ENCODE peak calls at places on chromosomes 12 and 14, in seven cellular contexts. One of them, this sample, is unnamed.

GRCh38 chr12:74105434-74105833 is 432.2 kb upstream of the ATXN7L3B start:
- DNase-seq in colonic mucosa: no peak
- DNase-seq in HFF-Myc: no peak
- DNase-seq in PC-9: no peak
- DNase-seq in dorsolateral prefrontal cortex: no peak
- DNase-seq in H9: no peak
- DNase-seq in esophagus squamous epithelium: no peak
- DNase-seq in this sample: no peak

GRCh38 chr12:98022961-98023360 is 492.4 kb upstream of the TMPO start:
- DNase-seq in colonic mucosa: no peak
- DNase-seq in HFF-Myc: no peak
- DNase-seq in PC-9: no peak
- DNase-seq in dorsolateral prefrontal cortex: no peak
- DNase-seq in H9: no peak
- DNase-seq in esophagus squamous epithelium: no peak
- DNase-seq in this sample: no peak

GRCh38 chr12:19451196-19451595 is 11.9 kb downstream of the AEBP2 start:
- DNase-seq in colonic mucosa: no peak
- DNase-seq in HFF-Myc: no peak
- DNase-seq in PC-9: no peak
- DNase-seq in dorsolateral prefrontal cortex: no peak
- DNase-seq in H9: no peak
- DNase-seq in esophagus squamous epithelium: no peak
- DNase-seq in this sample: peak

GRCh38 chr12:92614502-92614901 is 88.3 kb upstream of the PLEKHG7 start:
- DNase-seq in colonic mucosa: no peak
- DNase-seq in HFF-Myc: no peak
- DNase-seq in PC-9: no peak
- DNase-seq in dorsolateral prefrontal cortex: no peak
- DNase-seq in H9: no peak
- DNase-seq in esophagus squamous epithelium: no peak
- DNase-seq in this sample: no peak

GRCh38 chr14:100737526-100737925 is 10.8 kb downstream of the DLK1 start:
- DNase-seq in colonic mucosa: no peak
- DNase-seq in HFF-Myc: no peak
- DNase-seq in PC-9: no peak
- DNase-seq in dorsolateral prefrontal cortex: no peak
- DNase-seq in H9: peak
- DNase-seq in esophagus squamous epithelium: no peak
- DNase-seq in this sample: no peak

GRCh38 chr14:42222924-42223471 is 616.3 kb downstream of the LRFN5 start:
- DNase-seq in colonic mucosa: no peak
- DNase-seq in HFF-Myc: peak
- DNase-seq in PC-9: no peak
- DNase-seq in dorsolateral prefrontal cortex: no peak
- DNase-seq in H9: no peak
- DNase-seq in esophagus squamous epithelium: no peak
- DNase-seq in this sample: peak

GRCh38 chr14:22598896-22599244 is 770 bp downstream of the ABHD4 start:
- DNase-seq in colonic mucosa: peak
- DNase-seq in HFF-Myc: no peak
- DNase-seq in PC-9: peak
- DNase-seq in dorsolateral prefrontal cortex: no peak
- DNase-seq in H9: no peak
- DNase-seq in esophagus squamous epithelium: no peak
- DNase-seq in this sample: peak

GRCh38 chr14:89198544-89199329 is 218.3 kb downstream of the FOXN3 start:
- DNase-seq in colonic mucosa: no peak
- DNase-seq in HFF-Myc: no peak
- DNase-seq in PC-9: no peak
- DNase-seq in dorsolateral prefrontal cortex: no peak
- DNase-seq in H9: no peak
- DNase-seq in esophagus squamous epithelium: no peak
- DNase-seq in this sample: peak

GRCh38 chr12:26345471-26346003 is 150.2 kb downstream of the SSPN start:
- DNase-seq in colonic mucosa: no peak
- DNase-seq in HFF-Myc: no peak
- DNase-seq in PC-9: no peak
- DNase-seq in dorsolateral prefrontal cortex: no peak
- DNase-seq in H9: no peak
- DNase-seq in esophagus squamous epithelium: no peak
- DNase-seq in this sample: no peak

GRCh38 chr14:58805057-58805456 is 167.3 kb downstream of the DACT1 start:
- DNase-seq in colonic mucosa: no peak
- DNase-seq in HFF-Myc: no peak
- DNase-seq in PC-9: no peak
- DNase-seq in dorsolateral prefrontal cortex: no peak
- DNase-seq in H9: no peak
- DNase-seq in esophagus squamous epithelium: no peak
- DNase-seq in this sample: peak

GRCh38 chr14:101372894-101373640 is 188.2 kb upstream of the DIO3 start:
- DNase-seq in colonic mucosa: no peak
- DNase-seq in HFF-Myc: no peak
- DNase-seq in PC-9: no peak
- DNase-seq in dorsolateral prefrontal cortex: no peak
- DNase-seq in H9: no peak
- DNase-seq in esophagus squamous epithelium: no peak
- DNase-seq in this sample: no peak

GRCh38 chr12:132748319-132748718 is 13.3 kb downstream of the ANKLE2 start:
- DNase-seq in colonic mucosa: no peak
- DNase-seq in HFF-Myc: no peak
- DNase-seq in PC-9: no peak
- DNase-seq in dorsolateral prefrontal cortex: no peak
- DNase-seq in H9: no peak
- DNase-seq in esophagus squamous epithelium: no peak
- DNase-seq in this sample: no peak

GRCh38 chr12:115354007-115354452 is 670.1 kb upstream of the TBX3 start:
- DNase-seq in colonic mucosa: peak
- DNase-seq in HFF-Myc: peak
- DNase-seq in PC-9: no peak
- DNase-seq in dorsolateral prefrontal cortex: peak
- DNase-seq in H9: no peak
- DNase-seq in esophagus squamous epithelium: no peak
- DNase-seq in this sample: peak

GRCh38 chr12:117047810-117048584 is 51.2 kb downstream of the TESC start:
- DNase-seq in colonic mucosa: no peak
- DNase-seq in HFF-Myc: no peak
- DNase-seq in PC-9: no peak
- DNase-seq in dorsolateral prefrontal cortex: no peak
- DNase-seq in H9: no peak
- DNase-seq in esophagus squamous epithelium: no peak
- DNase-seq in this sample: peak

GRCh38 chr14:33165144-33165925 is 226.7 kb downstream of the NPAS3 start:
- DNase-seq in colonic mucosa: no peak
- DNase-seq in HFF-Myc: no peak
- DNase-seq in PC-9: peak
- DNase-seq in dorsolateral prefrontal cortex: no peak
- DNase-seq in H9: no peak
- DNase-seq in esophagus squamous epithelium: no peak
- DNase-seq in this sample: peak

GRCh38 chr14:67673451-67673850 is 981 bp downstream of the VTI1B start:
- DNase-seq in colonic mucosa: no peak
- DNase-seq in HFF-Myc: no peak
- DNase-seq in PC-9: no peak
- DNase-seq in dorsolateral prefrontal cortex: no peak
- DNase-seq in H9: no peak
- DNase-seq in esophagus squamous epithelium: no peak
- DNase-seq in this sample: no peak

GRCh38 chr12:57149309-57149900 is 2.0 kb upstream of the LRP1-AS start:
- DNase-seq in colonic mucosa: peak
- DNase-seq in HFF-Myc: no peak
- DNase-seq in PC-9: no peak
- DNase-seq in dorsolateral prefrontal cortex: no peak
- DNase-seq in H9: no peak
- DNase-seq in esophagus squamous epithelium: no peak
- DNase-seq in this sample: peak

GRCh38 chr12:2397356-2398045 is 344.7 kb downstream of the CACNA1C start:
- DNase-seq in colonic mucosa: no peak
- DNase-seq in HFF-Myc: no peak
- DNase-seq in PC-9: no peak
- DNase-seq in dorsolateral prefrontal cortex: no peak
- DNase-seq in H9: no peak
- DNase-seq in esophagus squamous epithelium: no peak
- DNase-seq in this sample: no peak

GRCh38 chr12:93302331-93303229 is 75.1 kb upstream of the NUDT4 start:
- DNase-seq in colonic mucosa: no peak
- DNase-seq in HFF-Myc: no peak
- DNase-seq in PC-9: no peak
- DNase-seq in dorsolateral prefrontal cortex: no peak
- DNase-seq in H9: no peak
- DNase-seq in esophagus squamous epithelium: no peak
- DNase-seq in this sample: peak

DNA sequence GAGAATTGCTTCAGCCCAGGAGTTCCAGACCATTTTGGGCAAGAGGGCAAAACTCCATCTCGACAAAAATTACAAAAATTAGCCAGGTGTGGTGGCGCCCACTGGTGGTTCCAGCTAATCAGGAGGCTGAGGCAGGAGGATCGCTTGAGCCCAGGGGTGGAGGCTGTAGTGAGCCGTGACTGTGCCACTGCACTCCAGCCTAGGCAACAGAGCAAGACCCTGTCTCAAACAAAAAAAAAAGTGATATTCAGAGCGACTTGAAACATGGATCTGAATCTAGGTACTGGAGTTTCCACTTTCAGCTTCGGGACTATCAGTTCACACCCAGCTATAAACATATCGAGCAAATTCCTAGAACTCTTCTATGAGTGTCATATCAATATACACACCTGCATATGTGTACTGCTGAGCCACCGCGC is 16.3 kb upstream of the RNF34 start:
- DNase-seq in colonic mucosa: no peak
- DNase-seq in HFF-Myc: no peak
- DNase-seq in PC-9: no peak
- DNase-seq in dorsolateral prefrontal cortex: no peak
- DNase-seq in H9: no peak
- DNase-seq in esophagus squamous epithelium: no peak
- DNase-seq in this sample: no peak
- TF ChIP-seq CTCF in colonic mucosa: no peak
- TF ChIP-seq CTCF in HFF-Myc: peak
- TF ChIP-seq CTCF in PC-9: peak
- TF ChIP-seq CTCF in dorsolateral prefrontal cortex: no peak
- TF ChIP-seq CTCF in H9: peak
- TF ChIP-seq CTCF in esophagus squamous epithelium: no peak
- TF ChIP-seq CTCF in this sample: no peak

GRCh38 chr14:36452850-36453249 is 67.2 kb downstream of the NKX2-1 start:
- DNase-seq in colonic mucosa: no peak
- DNase-seq in HFF-Myc: no peak
- DNase-seq in PC-9: no peak
- DNase-seq in dorsolateral prefrontal cortex: no peak
- DNase-seq in H9: no peak
- DNase-seq in esophagus squamous epithelium: no peak
- DNase-seq in this sample: no peak

GRCh38 chr14:36451346-36452065 is 68.5 kb downstream of the NKX2-1 start:
- DNase-seq in colonic mucosa: no peak
- DNase-seq in HFF-Myc: no peak
- DNase-seq in PC-9: no peak
- DNase-seq in dorsolateral prefrontal cortex: no peak
- DNase-seq in H9: no peak
- DNase-seq in esophagus squamous epithelium: no peak
- DNase-seq in this sample: no peak

GRCh38 chr14:36454599-36455240 is 65.3 kb downstream of the NKX2-1 start:
- DNase-seq in colonic mucosa: no peak
- DNase-seq in HFF-Myc: no peak
- DNase-seq in PC-9: no peak
- DNase-seq in dorsolateral prefrontal cortex: no peak
- DNase-seq in H9: no peak
- DNase-seq in esophagus squamous epithelium: no peak
- DNase-seq in this sample: no peak

GRCh38 chr14:36449903-36450302 is 70.1 kb downstream of the NKX2-1 start:
- DNase-seq in colonic mucosa: no peak
- DNase-seq in HFF-Myc: no peak
- DNase-seq in PC-9: no peak
- DNase-seq in dorsolateral prefrontal cortex: no peak
- DNase-seq in H9: no peak
- DNase-seq in esophagus squamous epithelium: no peak
- DNase-seq in this sample: no peak

GRCh38 chr14:36450550-36450949 is 69.5 kb downstream of the NKX2-1 start:
- DNase-seq in colonic mucosa: no peak
- DNase-seq in HFF-Myc: no peak
- DNase-seq in PC-9: no peak
- DNase-seq in dorsolateral prefrontal cortex: no peak
- DNase-seq in H9: no peak
- DNase-seq in esophagus squamous epithelium: no peak
- DNase-seq in this sample: no peak
- TF ChIP-seq CTCF in colonic mucosa: no peak
- TF ChIP-seq CTCF in HFF-Myc: no peak
- TF ChIP-seq CTCF in PC-9: no peak
- TF ChIP-seq CTCF in dorsolateral prefrontal cortex: no peak
- TF ChIP-seq CTCF in H9: peak
- TF ChIP-seq CTCF in esophagus squamous epithelium: no peak
- TF ChIP-seq CTCF in this sample: no peak

GRCh38 chr12:123633379-123634141 is at the start of the genes EIF2B1 and GTF2H3:
- DNase-seq in colonic mucosa: peak
- DNase-seq in HFF-Myc: peak
- DNase-seq in PC-9: peak
- DNase-seq in dorsolateral prefrontal cortex: peak
- DNase-seq in H9: peak
- DNase-seq in esophagus squamous epithelium: peak
- DNase-seq in this sample: peak
- TF ChIP-seq CTCF in colonic mucosa: no peak
- TF ChIP-seq CTCF in HFF-Myc: no peak
- TF ChIP-seq CTCF in PC-9: no peak
- TF ChIP-seq CTCF in dorsolateral prefrontal cortex: peak
- TF ChIP-seq CTCF in H9: no peak
- TF ChIP-seq CTCF in esophagus squamous epithelium: no peak
- TF ChIP-seq CTCF in this sample: no peak

DNA sequence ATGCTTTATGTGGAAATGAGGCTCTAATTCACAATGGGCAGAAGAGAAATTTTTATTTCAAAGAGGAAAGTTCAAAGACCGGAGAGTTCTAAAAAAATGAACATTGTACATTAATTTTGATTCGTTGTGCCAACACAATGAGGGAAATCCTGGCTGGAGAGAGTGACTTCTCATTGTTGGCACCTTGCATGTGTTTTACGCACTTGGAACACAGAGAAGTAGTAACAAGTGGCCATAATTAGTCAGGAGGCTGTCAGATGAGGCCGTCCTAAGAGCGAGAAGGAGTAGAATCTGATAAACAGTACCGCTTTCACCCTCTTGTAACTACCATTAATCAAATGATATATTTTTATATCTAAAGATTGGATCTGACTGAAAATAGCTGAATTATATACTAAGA is 6.9 kb downstream of the LMO3 start:
- DNase-seq in colonic mucosa: no peak
- DNase-seq in HFF-Myc: no peak
- DNase-seq in PC-9: no peak
- DNase-seq in dorsolateral prefrontal cortex: no peak
- DNase-seq in H9: no peak
- DNase-seq in esophagus squamous epithelium: no peak
- DNase-seq in this sample: no peak
- TF ChIP-seq CTCF in colonic mucosa: no peak
- TF ChIP-seq CTCF in HFF-Myc: no peak
- TF ChIP-seq CTCF in PC-9: no peak
- TF ChIP-seq CTCF in dorsolateral prefrontal cortex: no peak
- TF ChIP-seq CTCF in H9: no peak
- TF ChIP-seq CTCF in esophagus squamous epithelium: no peak
- TF ChIP-seq CTCF in this sample: no peak

GRCh38 chr12:121823101-121823726 is 19.4 kb downstream of the SETD1B start:
- DNase-seq in colonic mucosa: no peak
- DNase-seq in HFF-Myc: no peak
- DNase-seq in PC-9: no peak
- DNase-seq in dorsolateral prefrontal cortex: no peak
- DNase-seq in H9: peak
- DNase-seq in esophagus squamous epithelium: no peak
- DNase-seq in this sample: no peak
- TF ChIP-seq CTCF in colonic mucosa: no peak
- TF ChIP-seq CTCF in HFF-Myc: no peak
- TF ChIP-seq CTCF in PC-9: no peak
- TF ChIP-seq CTCF in dorsolateral prefrontal cortex: no peak
- TF ChIP-seq CTCF in H9: peak
- TF ChIP-seq CTCF in esophagus squamous epithelium: no peak
- TF ChIP-seq CTCF in this sample: no peak

This sample was measured in fibroblast of pulmonary artery.